ENCODE peak calls at places on chromosome 19, in five cellular contexts. U is breast epithelium, V is cardiac fibroblast, Y is adrenal gland, A is lower leg skin. Q is an unnamed sample.

GRCh38 chr19:16088351-16088984 is 12.2 kb downstream of the TPM4 start:
- DNase-seq in V (peak), U (no peak), A (no peak), Y (peak), Q (no peak)

GRCh38 chr19:14536926-14537692 is 7.7 kb downstream of the TECR start:
- DNase-seq in V (peak), Y (peak), U (peak), A (peak), Q (no peak)

GRCh38 chr19:31351212-31352193 is 2.3 kb upstream of the TSHZ3 start:
- DNase-seq in U (no peak), V (peak), Y (peak), A (no peak), Q (no peak)

GRCh38 chr19:18279516-18280246 is 1.7 kb downstream of the JUND start:
- DNase-seq in V (peak), A (peak), U (peak), Y (peak), Q (peak)

GRCh38 chr19:36049080-36049698 is 4.9 kb downstream of the THAP8 start:
- DNase-seq in A (no peak), V (peak), Y (no peak), U (no peak), Q (no peak)

GRCh38 chr19:4988770-4989251 is 19.9 kb downstream of the KDM4B start:
- DNase-seq in A (peak), V (peak), Y (peak), U (no peak), Q (no peak)

GRCh38 chr19:18869231-18869575 is 26.8 kb downstream of the CERS1 start:
- DNase-seq in U (no peak), V (no peak), A (no peak), Y (no peak), Q (no peak)

GRCh38 chr19:18340990-18341868 is 831 bp downstream of the PGPEP1 start:
- DNase-seq in Y (peak), V (no peak), A (no peak), U (peak), Q (no peak)

GRCh38 chr19:2561895-2562294 is 86.0 kb downstream of the GADD45B start:
- DNase-seq in A (no peak), V (no peak), Y (no peak), U (no peak), Q (no peak)

GRCh38 chr19:57317503-57317902 is 2.8 kb upstream of the ZNF543 start:
- DNase-seq in Y (no peak), U (no peak), A (no peak), V (peak), Q (no peak)

GRCh38 chr19:15429825-15430467 is 11.2 kb upstream of the AKAP8L start:
- DNase-seq in U (no peak), Y (no peak), A (no peak), V (no peak), Q (no peak)

GRCh38 chr19:15532779-15533521 is 24.6 kb downstream of the CYP4F22 start:
- DNase-seq in Y (no peak), V (no peak), U (no peak), A (no peak), Q (no peak)

GRCh38 chr19:56105090-56105701 is 15.9 kb downstream of the ZNF787 start:
- DNase-seq in V (peak), A (peak), Y (peak), U (peak), Q (no peak)
- TF ChIP-seq CTCF in V (peak), A (no peak), Y (peak), U (peak), Q (peak)

GRCh38 chr19:46077815-46078167 is 37.0 kb upstream of the IGFL4 start:
- DNase-seq in U (no peak), Y (no peak), A (no peak), V (no peak), Q (no peak)
- TF ChIP-seq CTCF in U (peak), Y (peak), A (no peak), V (no peak), Q (no peak)

GRCh38 chr19:13033244-13033643 is 38.0 kb downstream of the NFIX start:
- DNase-seq in U (no peak), V (no peak), A (no peak), Y (no peak), Q (no peak)
- TF ChIP-seq CTCF in U (no peak), V (no peak), A (no peak), Y (no peak), Q (no peak)

GRCh38 chr19:50500753-50501151 is 10.2 kb downstream of the JOSD2 start:
- DNase-seq in Y (no peak), V (no peak), A (no peak), U (no peak), Q (no peak)
- TF ChIP-seq CTCF in Y (no peak), V (no peak), A (no peak), U (no peak), Q (no peak)

GRCh38 chr19:3849092-3849491 is 19.7 kb downstream of the ZFR2 start:
- DNase-seq in A (no peak), Y (no peak), U (no peak), V (no peak), Q (no peak)
- TF ChIP-seq CTCF in A (no peak), Y (no peak), U (no peak), V (peak), Q (peak)

GRCh38 chr19:47826800-47827199 is 5.1 kb downstream of the CRX start:
- DNase-seq in V (no peak), A (no peak), Y (no peak), U (no peak), Q (no peak)

GRCh38 chr19:47836038-47836437 is 14.3 kb downstream of the CRX start:
- DNase-seq in U (no peak), V (no peak), A (no peak), Y (no peak), Q (no peak)

DNA sequence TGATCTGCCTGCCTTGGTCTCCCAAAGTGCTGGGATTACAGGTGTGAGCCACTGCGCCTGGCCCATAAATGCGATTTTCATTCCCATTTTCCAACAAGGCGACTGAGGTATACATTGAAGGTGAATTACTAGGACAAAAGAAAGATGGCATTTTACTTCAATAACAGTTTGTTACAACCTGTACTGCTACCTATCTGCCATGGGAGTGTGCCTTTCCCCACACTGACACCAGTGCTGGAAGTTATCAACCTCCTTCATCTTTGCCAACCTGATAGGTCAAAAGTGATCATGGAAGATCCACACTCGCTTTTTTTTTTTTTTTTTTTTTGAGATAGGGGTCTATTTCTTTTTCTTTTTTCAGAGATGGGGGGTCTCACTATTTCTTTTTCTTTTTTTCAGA is 11.0 kb downstream of the CRX start:
- DNase-seq in U (no peak), V (no peak), Y (no peak), A (no peak), Q (no peak)
- TF ChIP-seq CTCF in U (no peak), V (no peak), Y (no peak), A (no peak), Q (no peak)

Q was measured in esophagus squamous epithelium.